ENCODE peak calls at places on chromosome 18, in eight cellular contexts. M is lung, Z is AG04450, L is heart right ventricle, H is right atrium auricular region, I is lower lobe of right lung, O is left lung, P is fibroblast of lung. D is an unnamed sample. For H3K9me3, the result is how much of the 10 kb centered on the place peaks cover.

GRCh38 chr18:31438402-31438801 is 9.1 kb upstream of the DSG3 start:
- DNase-seq in H (no peak), L (no peak), P (no peak), Z (no peak), O (no peak), I (no peak), M (no peak), D (no peak)

GRCh38 chr18:74375999-74376398 is 60.4 kb downstream of the C18orf63 start:
- DNase-seq in O (no peak), L (no peak), Z (no peak), I (no peak), P (no peak), M (peak), H (peak), D (no peak)

GRCh38 chr18:78587626-78588600 is 391.7 kb upstream of the SALL3 start:
- DNase-seq in M (no peak), L (no peak), H (no peak), Z (no peak), I (no peak), O (no peak), P (no peak), D (no peak)

GRCh38 chr18:50630895-50631294 is 71.0 kb downstream of the MAPK4 start:
- DNase-seq in M (no peak), L (no peak), O (no peak), P (no peak), H (no peak), Z (no peak), I (no peak), D (no peak)

GRCh38 chr18:55319517-55319905 is 268.5 kb downstream of the TCF4 start:
- DNase-seq in P (peak), M (no peak), H (no peak), L (no peak), Z (no peak), O (no peak), I (no peak), D (no peak)

GRCh38 chr18:47809420-47809819 is 121.0 kb downstream of the SMAD2 start:
- DNase-seq in I (no peak), Z (no peak), H (no peak), O (no peak), M (no peak), P (no peak), L (no peak), D (no peak)

GRCh38 chr18:80147418-80148315 is 38.6 kb downstream of the ADNP2 start:
- DNase-seq in M (peak), O (peak), H (peak), Z (peak), P (peak), L (peak), I (peak), D (peak)

GRCh38 chr18:49225160-49225559 is 235.3 kb downstream of the DYM start:
- DNase-seq in L (no peak), M (no peak), O (no peak), H (no peak), Z (no peak), I (no peak), P (peak), D (no peak)

GRCh38 chr18:49849331-49850217 is 36.2 kb upstream of the ACAA2 start:
- DNase-seq in H (peak), M (peak), O (peak), P (peak), L (peak), Z (peak), I (peak), D (no peak)

GRCh38 chr18:10113156-10114022 is 199.6 kb downstream of the VAPA start:
- DNase-seq in I (no peak), O (no peak), Z (no peak), M (no peak), H (no peak), L (no peak), P (no peak), D (no peak)

GRCh38 chr18:9905401-9905922 is 8.4 kb upstream of the VAPA start:
- DNase-seq in H (no peak), P (no peak), M (no peak), Z (no peak), I (no peak), L (no peak), O (no peak), D (no peak)

GRCh38 chr18:31876707-31877106 is 66.2 kb downstream of the TRAPPC8 start:
- DNase-seq in L (no peak), Z (no peak), H (no peak), P (peak), I (no peak), M (no peak), O (peak), D (no peak)

GRCh38 chr18:57856128-57856527 is 53.0 kb upstream of the ATP8B1 start:
- DNase-seq in M (no peak), P (no peak), H (no peak), L (no peak), O (no peak), I (no peak), Z (no peak), D (no peak)

GRCh38 chr18:57953883-57954282 is 90.1 kb upstream of the NEDD4L start:
- DNase-seq in H (no peak), I (no peak), O (no peak), M (no peak), P (no peak), L (no peak), Z (no peak), D (no peak)

GRCh38 chr18:73249030-73249429 is 381.2 kb upstream of the NETO1 start:
- DNase-seq in Z (no peak), O (no peak), I (no peak), M (no peak), L (no peak), H (no peak), P (no peak), D (no peak)

GRCh38 chr18:31774960-31775359 is 14.3 kb upstream of the SLC25A52 start:
- DNase-seq in H (no peak), Z (no peak), O (no peak), I (no peak), P (no peak), L (no peak), M (no peak), D (no peak)

GRCh38 chr18:74534150-74534969 is at the start of gene CNDP1:
- DNase-seq in L (no peak), O (no peak), H (no peak), I (no peak), Z (no peak), M (no peak), P (no peak), D (no peak)

GRCh38 chr18:79413025-79413424 is 17.3 kb downstream of the NFATC1 start:
- DNase-seq in L (no peak), O (no peak), Z (no peak), M (no peak), I (no peak), H (no peak), P (no peak), D (no peak)

GRCh38 chr18:46260016-46260878 is 156.1 kb downstream of the HAUS1 start:
- DNase-seq in M (no peak), L (no peak), P (peak), I (no peak), H (no peak), Z (peak), O (no peak), D (no peak)

GRCh38 chr18:79987566-79987965 is 797 bp downstream of the TXNL4A start:
- DNase-seq in L (no peak), Z (no peak), M (no peak), O (no peak), H (no peak), I (no peak), P (peak), D (no peak)

GRCh38 chr18:52275817-52276216 is 64.2 kb upstream of the DCC start:
- DNase-seq in P (no peak), H (no peak), M (no peak), L (no peak), I (no peak), Z (no peak), O (no peak), D (no peak)

GRCh38 chr18:67410671-67411070 is 105.8 kb downstream of the DSEL start:
- DNase-seq in I (no peak), M (no peak), H (no peak), P (peak), L (no peak), O (no peak), Z (no peak), D (no peak)

GRCh38 chr18:22424564-22424963 is 6.8 kb upstream of the CTAGE1 start:
- DNase-seq in Z (no peak), O (no peak), L (no peak), I (no peak), H (no peak), P (no peak), M (no peak), D (no peak)

GRCh38 chr18:22428672-22429071 is 11.0 kb upstream of the CTAGE1 start:
- DNase-seq in Z (no peak), I (no peak), P (peak), L (no peak), H (no peak), M (no peak), O (no peak), D (no peak)

GRCh38 chr18:22429564-22429963 is 11.8 kb upstream of the CTAGE1 start:
- DNase-seq in O (no peak), I (no peak), M (no peak), H (no peak), L (no peak), P (no peak), Z (no peak), D (no peak)

GRCh38 chr18:22432672-22433137 is 15.0 kb upstream of the CTAGE1 start:
- DNase-seq in H (peak), M (peak), Z (peak), I (no peak), L (peak), O (no peak), P (peak), D (no peak)

GRCh38 chr18:22427797-22428549 is 10.3 kb upstream of the CTAGE1 start:
- DNase-seq in O (no peak), P (no peak), L (no peak), Z (no peak), M (no peak), H (no peak), I (no peak), D (no peak)
- TF ChIP-seq CTCF in O (no peak), P (no peak), L (no peak), Z (no peak), M (no peak), H (no peak), I (no peak), D (no peak)

GRCh38 chr18:26556573-26556972 is 8.2 kb upstream of the KCTD1 start:
- DNase-seq in M (no peak), H (no peak), I (no peak), L (no peak), O (no peak), P (no peak), Z (no peak), D (no peak)
- H3K27ac ChIP-seq in M (no peak), H (no peak), I (no peak), L (no peak), O (no peak), P (no peak), Z (no peak), D (no peak)

GRCh38 chr18:25992566-25992965 is 97.8 kb downstream of the SS18 start:
- DNase-seq in M (no peak), I (no peak), O (no peak), H (no peak), P (no peak), L (no peak), Z (no peak), D (no peak)
- H3K9me3 ChIP-seq in M (under half), I (under half), O (under half), H (under half), P (under half), L (under half), Z (under half), D (under half)

DNA sequence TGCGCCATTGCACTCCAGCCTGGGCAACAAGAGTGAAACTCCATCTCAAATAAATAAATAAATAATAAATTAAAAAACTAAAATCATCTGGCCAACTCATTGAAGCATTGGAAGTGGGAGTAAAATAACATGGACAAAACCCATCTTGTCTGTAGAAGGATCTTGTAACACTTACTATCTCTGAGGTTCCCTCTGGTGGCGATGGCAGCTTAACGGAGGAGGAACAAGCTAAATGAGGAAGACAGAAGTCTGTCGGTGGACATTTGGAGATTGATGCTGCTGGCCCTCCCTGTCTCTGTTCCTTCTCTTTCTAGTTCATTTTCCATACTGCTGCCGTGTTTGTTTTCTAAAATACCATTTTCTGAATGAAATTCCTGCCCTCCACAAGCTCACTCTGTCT is 43.4 kb downstream of the ZCCHC2 start:
- DNase-seq in P (peak), H (no peak), I (no peak), M (no peak), Z (no peak), O (no peak), L (peak), D (no peak)
- TF ChIP-seq CTCF in P (peak), H (peak), I (peak), M (no peak), Z (peak), O (peak), L (peak), D (no peak)

GRCh38 chr18:61992285-61992684 is 99.5 kb upstream of the RNF152 start:
- DNase-seq in L (no peak), M (no peak), P (peak), O (no peak), Z (no peak), I (no peak), H (no peak), D (no peak)
- H3K27ac ChIP-seq in L (no peak), M (no peak), P (peak), O (peak), Z (peak), I (no peak), H (peak), D (no peak)

DNA sequence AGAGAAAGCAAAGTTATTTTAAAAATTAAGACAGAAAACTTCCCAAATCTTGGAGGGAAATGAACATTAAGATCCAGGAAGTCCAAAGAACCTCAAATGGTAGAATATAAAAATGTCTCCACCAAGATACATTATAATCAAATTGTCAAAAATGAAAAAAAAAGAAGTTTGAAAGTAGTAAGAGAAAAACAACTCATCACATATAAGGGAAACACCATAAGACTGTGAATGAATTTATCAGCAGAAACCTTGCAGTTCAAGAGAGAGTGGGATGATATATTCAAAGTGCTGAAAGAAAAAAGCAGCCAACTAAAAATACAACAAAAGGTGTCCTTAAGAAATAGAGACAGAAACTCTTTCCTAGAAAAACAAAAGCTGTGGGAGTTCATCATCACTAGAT is 73.0 kb downstream of the L3MBTL4 start:
- DNase-seq in H (no peak), M (no peak), I (no peak), Z (no peak), P (no peak), O (no peak), L (no peak), D (no peak)
- H3K9me3 ChIP-seq in H (under half), M (under half), I (under half), Z (under half), P (under half), O (under half), L (half or more), D (under half)

GRCh38 chr18:65093341-65093740 is 657.5 kb upstream of the CDH7 start:
- DNase-seq in I (no peak), L (no peak), M (no peak), P (no peak), Z (no peak), H (no peak), O (no peak), D (no peak)

GRCh38 chr18:65091737-65092329 is 659.0 kb upstream of the CDH7 start:
- DNase-seq in I (no peak), L (no peak), H (no peak), P (peak), O (no peak), M (no peak), Z (no peak), D (peak)
- TF ChIP-seq CTCF in I (peak), L (peak), H (peak), P (peak), O (no peak), M (no peak), Z (no peak), D (peak)

DNA sequence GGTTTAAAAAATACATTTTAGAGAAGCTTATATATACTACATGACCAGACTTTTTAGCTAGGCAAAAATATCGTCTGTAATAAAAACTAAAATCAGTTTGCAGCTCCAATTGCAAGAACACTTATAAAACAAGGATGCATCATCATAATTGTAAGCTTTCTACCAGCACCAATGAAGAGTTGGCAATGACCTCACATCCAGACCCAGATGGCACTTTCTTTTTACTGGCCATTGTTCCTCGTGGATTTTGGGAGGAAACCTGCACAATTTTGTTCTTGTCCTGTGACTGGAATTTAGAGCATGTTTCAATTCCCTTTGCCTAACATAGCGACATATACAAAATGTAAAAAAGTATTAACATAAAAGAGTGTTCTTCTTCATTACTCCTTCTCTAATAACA is 174.3 kb downstream of the ZNF521 start:
- DNase-seq in O (no peak), Z (no peak), H (no peak), P (no peak), L (no peak), I (no peak), M (no peak), D (no peak)
- H3K27ac ChIP-seq in O (no peak), Z (no peak), H (no peak), P (no peak), L (no peak), I (no peak), M (no peak), D (no peak)

GRCh38 chr18:35311506-35311905 is 21.5 kb upstream of the ZSCAN30 start:
- DNase-seq in I (no peak), L (no peak), P (peak), Z (no peak), M (no peak), H (no peak), O (no peak), D (no peak)

GRCh38 chr18:35303610-35304009 is 13.6 kb upstream of the ZSCAN30 start:
- DNase-seq in I (no peak), H (no peak), O (no peak), M (no peak), Z (no peak), P (no peak), L (no peak), D (no peak)

GRCh38 chr18:35306588-35307250 is 16.7 kb upstream of the ZSCAN30 start:
- DNase-seq in I (no peak), H (no peak), P (no peak), Z (no peak), L (no peak), M (no peak), O (no peak), D (no peak)
- H3K9me3 ChIP-seq in I (half or more), H (half or more), P (under half), Z (under half), L (half or more), M (under half), O (under half), D (under half)

GRCh38 chr18:13216732-13217465 is 1.7 kb upstream of the LDLRAD4 start:
- DNase-seq in H (no peak), L (peak), M (no peak), O (peak), I (no peak), P (peak), Z (no peak), D (peak)

GRCh38 chr18:13217971-13218375 is 587 bp upstream of the LDLRAD4 start:
- DNase-seq in H (no peak), O (peak), M (no peak), Z (no peak), P (peak), L (peak), I (no peak), D (no peak)

GRCh38 chr18:13218376-13219011 is at the start of gene LDLRAD4:
- DNase-seq in H (peak), I (no peak), M (no peak), Z (no peak), O (no peak), L (peak), P (peak), D (no peak)

GRCh38 chr18:13217466-13217961 is 1.0 kb upstream of the LDLRAD4 start:
- DNase-seq in P (peak), O (peak), L (peak), Z (no peak), M (no peak), I (peak), H (peak), D (peak)

GRCh38 chr18:13216092-13216582 is 2.4 kb upstream of the LDLRAD4 start:
- DNase-seq in P (peak), O (no peak), L (peak), I (peak), H (peak), Z (no peak), M (peak), D (peak)
- TF ChIP-seq CTCF in P (peak), O (peak), L (peak), I (peak), H (peak), Z (peak), M (peak), D (peak)

D was measured in MM.1S.